ENCODE peak calls at places on chromosomes 12 and 14, in seven cellular contexts. One of them, this sample, is unnamed.

GRCh38 chr14:77071938-77072388 is 26.1 kb upstream of the CIPC start:
- DNase-seq in hippocampal formation: no peak
- DNase-seq in SK-N-SH: no peak
- DNase-seq in NCI-H345: no peak
- DNase-seq in HCEC 1CT: peak
- DNase-seq in nephron progenitor cell: no peak
- DNase-seq in H7: no peak
- DNase-seq in this sample: peak

GRCh38 chr14:80260649-80261048 is 49.3 kb upstream of the DIO2 start:
- DNase-seq in hippocampal formation: no peak
- DNase-seq in SK-N-SH: no peak
- DNase-seq in NCI-H345: no peak
- DNase-seq in HCEC 1CT: no peak
- DNase-seq in nephron progenitor cell: no peak
- DNase-seq in H7: no peak
- DNase-seq in this sample: no peak

GRCh38 chr14:100622708-100623485 is 35.7 kb upstream of the BEGAIN start:
- DNase-seq in hippocampal formation: no peak
- DNase-seq in SK-N-SH: no peak
- DNase-seq in NCI-H345: no peak
- DNase-seq in HCEC 1CT: no peak
- DNase-seq in nephron progenitor cell: no peak
- DNase-seq in H7: peak
- DNase-seq in this sample: no peak

GRCh38 chr14:64734990-64735389 is 30.8 kb downstream of the PLEKHG3 start:
- DNase-seq in hippocampal formation: no peak
- DNase-seq in SK-N-SH: no peak
- DNase-seq in NCI-H345: peak
- DNase-seq in HCEC 1CT: no peak
- DNase-seq in nephron progenitor cell: no peak
- DNase-seq in H7: no peak
- DNase-seq in this sample: no peak

GRCh38 chr14:75196468-75196867 is 20.1 kb upstream of the TMED10 start:
- DNase-seq in hippocampal formation: no peak
- DNase-seq in SK-N-SH: no peak
- DNase-seq in NCI-H345: no peak
- DNase-seq in HCEC 1CT: no peak
- DNase-seq in nephron progenitor cell: no peak
- DNase-seq in H7: no peak
- DNase-seq in this sample: no peak

GRCh38 chr12:27651201-27651600 is 45.0 kb upstream of the REP15 start:
- DNase-seq in hippocampal formation: no peak
- DNase-seq in SK-N-SH: no peak
- DNase-seq in NCI-H345: no peak
- DNase-seq in HCEC 1CT: peak
- DNase-seq in nephron progenitor cell: no peak
- DNase-seq in H7: no peak
- DNase-seq in this sample: no peak

GRCh38 chr12:99271071-99271470 is 376.5 kb upstream of the GARIN6 start:
- DNase-seq in hippocampal formation: no peak
- DNase-seq in SK-N-SH: no peak
- DNase-seq in NCI-H345: no peak
- DNase-seq in HCEC 1CT: no peak
- DNase-seq in nephron progenitor cell: no peak
- DNase-seq in H7: no peak
- DNase-seq in this sample: peak

GRCh38 chr14:69226736-69227135 is 33.2 kb upstream of the GALNT16 start:
- DNase-seq in hippocampal formation: no peak
- DNase-seq in SK-N-SH: no peak
- DNase-seq in NCI-H345: no peak
- DNase-seq in HCEC 1CT: no peak
- DNase-seq in nephron progenitor cell: no peak
- DNase-seq in H7: no peak
- DNase-seq in this sample: no peak

GRCh38 chr12:124480469-124481256 is 86.7 kb downstream of the NCOR2 start:
- DNase-seq in hippocampal formation: peak
- DNase-seq in SK-N-SH: peak
- DNase-seq in NCI-H345: no peak
- DNase-seq in HCEC 1CT: no peak
- DNase-seq in nephron progenitor cell: no peak
- DNase-seq in H7: peak
- DNase-seq in this sample: peak

GRCh38 chr14:78486621-78487020 is 316.4 kb downstream of the NRXN3 start:
- DNase-seq in hippocampal formation: no peak
- DNase-seq in SK-N-SH: no peak
- DNase-seq in NCI-H345: no peak
- DNase-seq in HCEC 1CT: no peak
- DNase-seq in nephron progenitor cell: no peak
- DNase-seq in H7: no peak
- DNase-seq in this sample: no peak

GRCh38 chr14:103527408-103528157 is 1.4 kb upstream of the TRMT61A start:
- DNase-seq in hippocampal formation: no peak
- DNase-seq in SK-N-SH: no peak
- DNase-seq in NCI-H345: no peak
- DNase-seq in HCEC 1CT: no peak
- DNase-seq in nephron progenitor cell: no peak
- DNase-seq in H7: no peak
- DNase-seq in this sample: peak

GRCh38 chr14:65258391-65258790 is 154.1 kb upstream of the FUT8 start:
- DNase-seq in hippocampal formation: no peak
- DNase-seq in SK-N-SH: no peak
- DNase-seq in NCI-H345: no peak
- DNase-seq in HCEC 1CT: peak
- DNase-seq in nephron progenitor cell: no peak
- DNase-seq in H7: no peak
- DNase-seq in this sample: peak

GRCh38 chr14:65565948-65566347 is 153.4 kb downstream of the FUT8 start:
- DNase-seq in hippocampal formation: no peak
- DNase-seq in SK-N-SH: no peak
- DNase-seq in NCI-H345: no peak
- DNase-seq in HCEC 1CT: no peak
- DNase-seq in nephron progenitor cell: no peak
- DNase-seq in H7: no peak
- DNase-seq in this sample: peak

GRCh38 chr14:100709252-100709955 is 17.3 kb upstream of the DLK1 start:
- DNase-seq in hippocampal formation: no peak
- DNase-seq in SK-N-SH: no peak
- DNase-seq in NCI-H345: no peak
- DNase-seq in HCEC 1CT: no peak
- DNase-seq in nephron progenitor cell: peak
- DNase-seq in H7: peak
- DNase-seq in this sample: no peak

GRCh38 chr12:68521848-68522502 is 88.7 kb upstream of the RAP1B start:
- DNase-seq in hippocampal formation: no peak
- DNase-seq in SK-N-SH: no peak
- DNase-seq in NCI-H345: no peak
- DNase-seq in HCEC 1CT: no peak
- DNase-seq in nephron progenitor cell: no peak
- DNase-seq in H7: no peak
- DNase-seq in this sample: no peak

GRCh38 chr12:12319501-12320322 is 30.3 kb downstream of the MANSC1 start:
- DNase-seq in hippocampal formation: no peak
- DNase-seq in SK-N-SH: no peak
- DNase-seq in NCI-H345: no peak
- DNase-seq in HCEC 1CT: no peak
- DNase-seq in nephron progenitor cell: peak
- DNase-seq in H7: peak
- DNase-seq in this sample: peak

GRCh38 chr14:66009104-66009503 is 477.1 kb upstream of the CCDC196 start:
- DNase-seq in hippocampal formation: no peak
- DNase-seq in SK-N-SH: no peak
- DNase-seq in NCI-H345: no peak
- DNase-seq in HCEC 1CT: no peak
- DNase-seq in nephron progenitor cell: no peak
- DNase-seq in H7: peak
- DNase-seq in this sample: no peak

GRCh38 chr14:76701981-76702380 is 59.3 kb upstream of the VASH1 start:
- DNase-seq in hippocampal formation: no peak
- DNase-seq in SK-N-SH: no peak
- DNase-seq in NCI-H345: no peak
- DNase-seq in HCEC 1CT: no peak
- DNase-seq in nephron progenitor cell: no peak
- DNase-seq in H7: no peak
- DNase-seq in this sample: no peak

GRCh38 chr12:110176745-110177144 is 52.6 kb downstream of the IFT81 start:
- DNase-seq in hippocampal formation: no peak
- DNase-seq in SK-N-SH: peak
- DNase-seq in NCI-H345: peak
- DNase-seq in HCEC 1CT: no peak
- DNase-seq in nephron progenitor cell: no peak
- DNase-seq in H7: no peak
- DNase-seq in this sample: peak

GRCh38 chr14:64870160-64870559 is 9.5 kb downstream of the SPTB start:
- DNase-seq in hippocampal formation: no peak
- DNase-seq in SK-N-SH: no peak
- DNase-seq in NCI-H345: no peak
- DNase-seq in HCEC 1CT: no peak
- DNase-seq in nephron progenitor cell: no peak
- DNase-seq in H7: no peak
- DNase-seq in this sample: no peak

GRCh38 chr14:100199240-100199860 is 39.6 kb upstream of the YY1 start:
- DNase-seq in hippocampal formation: no peak
- DNase-seq in SK-N-SH: no peak
- DNase-seq in NCI-H345: no peak
- DNase-seq in HCEC 1CT: no peak
- DNase-seq in nephron progenitor cell: no peak
- DNase-seq in H7: peak
- DNase-seq in this sample: no peak

GRCh38 chr14:70702154-70702553 is 60.4 kb downstream of the TTC9 start:
- DNase-seq in hippocampal formation: no peak
- DNase-seq in SK-N-SH: no peak
- DNase-seq in NCI-H345: no peak
- DNase-seq in HCEC 1CT: no peak
- DNase-seq in nephron progenitor cell: no peak
- DNase-seq in H7: no peak
- DNase-seq in this sample: no peak

GRCh38 chr12:91577586-91578539 is 395.2 kb upstream of the DCN start:
- DNase-seq in hippocampal formation: no peak
- DNase-seq in SK-N-SH: peak
- DNase-seq in NCI-H345: peak
- DNase-seq in HCEC 1CT: peak
- DNase-seq in nephron progenitor cell: no peak
- DNase-seq in H7: peak
- DNase-seq in this sample: peak

GRCh38 chr12:4214912-4215861 is 58.4 kb upstream of the CCND2 start:
- DNase-seq in hippocampal formation: peak
- DNase-seq in SK-N-SH: no peak
- DNase-seq in NCI-H345: no peak
- DNase-seq in HCEC 1CT: no peak
- DNase-seq in nephron progenitor cell: no peak
- DNase-seq in H7: no peak
- DNase-seq in this sample: no peak

GRCh38 chr14:51004801-51005526 is 60.7 kb upstream of the PYGL start:
- DNase-seq in hippocampal formation: no peak
- DNase-seq in SK-N-SH: no peak
- DNase-seq in NCI-H345: peak
- DNase-seq in HCEC 1CT: peak
- DNase-seq in nephron progenitor cell: no peak
- DNase-seq in H7: no peak
- DNase-seq in this sample: peak

GRCh38 chr12:92055877-92056276 is 89.8 kb downstream of the BTG1 start:
- DNase-seq in hippocampal formation: no peak
- DNase-seq in SK-N-SH: no peak
- DNase-seq in NCI-H345: no peak
- DNase-seq in HCEC 1CT: no peak
- DNase-seq in nephron progenitor cell: no peak
- DNase-seq in H7: no peak
- DNase-seq in this sample: no peak

GRCh38 chr12:25017336-25017735 is 68.4 kb upstream of the BCAT1 start:
- DNase-seq in hippocampal formation: no peak
- DNase-seq in SK-N-SH: no peak
- DNase-seq in NCI-H345: no peak
- DNase-seq in HCEC 1CT: peak
- DNase-seq in nephron progenitor cell: no peak
- DNase-seq in H7: no peak
- DNase-seq in this sample: peak

GRCh38 chr14:89307409-89307808 is 109.6 kb downstream of the FOXN3 start:
- DNase-seq in hippocampal formation: no peak
- DNase-seq in SK-N-SH: no peak
- DNase-seq in NCI-H345: no peak
- DNase-seq in HCEC 1CT: no peak
- DNase-seq in nephron progenitor cell: no peak
- DNase-seq in H7: no peak
- DNase-seq in this sample: no peak

GRCh38 chr12:27193106-27193505 is 51.0 kb upstream of the STK38L start:
- DNase-seq in hippocampal formation: no peak
- DNase-seq in SK-N-SH: no peak
- DNase-seq in NCI-H345: no peak
- DNase-seq in HCEC 1CT: peak
- DNase-seq in nephron progenitor cell: no peak
- DNase-seq in H7: no peak
- DNase-seq in this sample: peak

GRCh38 chr12:116346222-116346621 is 68.7 kb upstream of the MED13L start:
- DNase-seq in hippocampal formation: no peak
- DNase-seq in SK-N-SH: peak
- DNase-seq in NCI-H345: no peak
- DNase-seq in HCEC 1CT: no peak
- DNase-seq in nephron progenitor cell: peak
- DNase-seq in H7: no peak
- DNase-seq in this sample: no peak

GRCh38 chr14:74988131-74988530 is 14.6 kb upstream of the EIF2B2 start:
- DNase-seq in hippocampal formation: no peak
- DNase-seq in SK-N-SH: no peak
- DNase-seq in NCI-H345: no peak
- DNase-seq in HCEC 1CT: peak
- DNase-seq in nephron progenitor cell: no peak
- DNase-seq in H7: no peak
- DNase-seq in this sample: peak

GRCh38 chr14:103133213-103134140 is 10.2 kb downstream of the TNFAIP2 start:
- DNase-seq in hippocampal formation: no peak
- DNase-seq in SK-N-SH: no peak
- DNase-seq in NCI-H345: peak
- DNase-seq in HCEC 1CT: no peak
- DNase-seq in nephron progenitor cell: no peak
- DNase-seq in H7: peak
- DNase-seq in this sample: no peak

GRCh38 chr12:77104792-77105191 is 39.4 kb upstream of the E2F7 start:
- DNase-seq in hippocampal formation: no peak
- DNase-seq in SK-N-SH: no peak
- DNase-seq in NCI-H345: no peak
- DNase-seq in HCEC 1CT: peak
- DNase-seq in nephron progenitor cell: no peak
- DNase-seq in H7: no peak
- DNase-seq in this sample: no peak